ENCODE peak calls at places on chromosomes 13 and 19, in ten cellular contexts. D is A549, C is stomach, U is HL-60, O is IMR-90, A is breast epithelium, N is AG10803, G is fibroblast of mammary gland, K is GM12864, I is dorsolateral prefrontal cortex. T is an unnamed sample.
A peak's percentile ranks its signal among the peaks of the same experiment; 100 is the strongest.

GRCh38 chr13:40762849-40763248 is 8.1 kb downstream of the MRPS31 start:
- DNase-seq in D (no peak), C (no peak), U (no peak), O (peak; percentile 65), A (no peak), N (peak; percentile 66), G (peak; percentile 77), K (no peak), I (no peak), T (no peak)

GRCh38 chr13:104592127-104592526 is 1525.9 kb upstream of the SLC10A2 start:
- DNase-seq in D (no peak), C (no peak), U (no peak), O (peak; percentile 76), A (no peak), N (no peak), G (peak; percentile 22), K (no peak), I (no peak), T (no peak)

GRCh38 chr13:53064721-53065120 is 36.1 kb downstream of the OLFM4 start:
- DNase-seq in D (no peak), C (no peak), U (no peak), O (no peak), A (no peak), N (no peak), G (peak; percentile 8), K (no peak), I (no peak), T (no peak)

GRCh38 chr13:113930711-113931637 is 42.9 kb downstream of the C13orf46 start:
- DNase-seq in D (no peak), C (peak; percentile 24), U (peak; percentile 29), O (no peak), A (peak; percentile 30), N (no peak), G (no peak), K (peak; percentile 27), I (peak; percentile 34), T (peak; percentile 64)

GRCh38 chr19:310141-310651 is 19.0 kb upstream of the PLPP2 start:
- DNase-seq in D (no peak), C (peak; percentile 21), U (no peak), O (no peak), A (no peak), N (no peak), G (peak; percentile 35), K (no peak), I (peak; percentile 40), T (peak; percentile 57)

GRCh38 chr13:44219808-44220544 is 153.6 kb upstream of the SERP2 start:
- DNase-seq in D (peak; percentile 58), C (no peak), U (no peak), O (peak; percentile 93), A (no peak), N (no peak), G (peak; percentile 63), K (no peak), I (no peak), T (no peak)

GRCh38 chr19:32570081-32570785 is 10.8 kb upstream of the PDCD5 start:
- DNase-seq in D (peak; percentile 85), C (peak; percentile 48), U (no peak), O (peak; percentile 57), A (peak; percentile 61), N (peak; percentile 63), G (peak; percentile 66), K (no peak), I (peak; percentile 53), T (no peak)

GRCh38 chr19:43913383-43913782 is 21.7 kb downstream of the ZNF45 start:
- DNase-seq in D (peak; percentile 27), C (no peak), U (no peak), O (no peak), A (no peak), N (no peak), G (peak; percentile 15), K (no peak), I (no peak), T (no peak)

GRCh38 chr19:44845286-44845611 is 848 bp upstream of the NECTIN2 start:
- DNase-seq in D (no peak), C (no peak), U (no peak), O (no peak), A (no peak), N (no peak), G (no peak), K (no peak), I (no peak), T (peak; percentile 78)

GRCh38 chr13:58620171-58620570 is 988.6 kb downstream of the PCDH17 start:
- DNase-seq in D (no peak), C (no peak), U (no peak), O (no peak), A (no peak), N (no peak), G (no peak), K (no peak), I (no peak), T (no peak)

GRCh38 chr13:66665991-66666390 is 564.1 kb downstream of the PCDH9 start:
- DNase-seq in D (peak; percentile 61), C (no peak), U (no peak), O (peak; percentile 88), A (no peak), N (peak; percentile 81), G (peak; percentile 77), K (no peak), I (peak; percentile 53), T (no peak)

GRCh38 chr13:107413005-107413404 is 802.3 kb downstream of the LIG4 start:
- DNase-seq in D (no peak), C (no peak), U (no peak), O (no peak), A (no peak), N (no peak), G (no peak), K (no peak), I (no peak), T (no peak)

GRCh38 chr13:80630685-80631121 is 289.8 kb upstream of the SPRY2 start:
- DNase-seq in D (no peak), C (no peak), U (no peak), O (no peak), A (no peak), N (no peak), G (peak; percentile 78), K (no peak), I (no peak), T (no peak)

GRCh38 chr19:15265849-15266248 is 33.6 kb upstream of the EPHX3 start:
- DNase-seq in D (no peak), C (peak; percentile 93), U (no peak), O (peak; percentile 98), A (peak; percentile 81), N (peak; percentile 95), G (peak; percentile 98), K (no peak), I (peak; percentile 93), T (peak; percentile 83)

GRCh38 chr19:39310558-39311311 is 9.9 kb downstream of the LRFN1 start:
- DNase-seq in D (peak; percentile 55), C (no peak), U (no peak), O (no peak), A (no peak), N (no peak), G (no peak), K (no peak), I (no peak), T (peak; percentile 32)
- H3K4me3 ChIP-seq in D (no peak overlapping the region), C (no peak overlapping the region), U (no peak overlapping the region), O (no peak overlapping the region), A (no peak overlapping the region), N (no peak overlapping the region), G (no peak overlapping the region), K (no peak overlapping the region), I (peak overlapping the region; percentile 60), T (no peak overlapping the region)

GRCh38 chr13:111286162-111286561 is 34.3 kb upstream of the TEX29 start:
- DNase-seq in D (peak; percentile 3), C (no peak), U (no peak), O (no peak), A (no peak), N (no peak), G (no peak), K (no peak), I (no peak), T (no peak)
- TF ChIP-seq CTCF in D (no peak), C (no peak), U (no peak), O (no peak), A (no peak), N (no peak), G (no peak), K (peak; percentile 13), I (no peak), T (no peak)

GRCh38 chr19:50203281-50204080 is at the start of gene MYH14:
- DNase-seq in D (peak; percentile 95), C (peak; percentile 96), U (no peak), O (no peak), A (peak; percentile 92), N (peak; percentile 5), G (peak; percentile 34), K (no peak), I (peak; percentile 96), T (peak; percentile 47)

GRCh38 chr19:50204081-50204428 is 633 bp downstream of the MYH14 start:
- DNase-seq in D (no peak), C (no peak), U (no peak), O (no peak), A (no peak), N (no peak), G (no peak), K (no peak), I (no peak), T (no peak)

GRCh38 chr19:50206191-50206590 is 2.8 kb downstream of the MYH14 start:
- DNase-seq in D (no peak), C (no peak), U (no peak), O (no peak), A (no peak), N (no peak), G (no peak), K (no peak), I (no peak), T (no peak)

GRCh38 chr19:50205681-50206138 is 2.3 kb downstream of the MYH14 start:
- DNase-seq in D (no peak), C (peak; percentile 85), U (no peak), O (no peak), A (peak; percentile 57), N (no peak), G (no peak), K (no peak), I (no peak), T (no peak)

GRCh38 chr19:50204811-50205675 is 1.6 kb downstream of the MYH14 start:
- DNase-seq in D (no peak), C (peak; percentile 94), U (no peak), O (no peak), A (peak; percentile 84), N (no peak), G (no peak), K (no peak), I (no peak), T (no peak)
- H3K4me3 ChIP-seq in D (no peak overlapping the region), C (peak overlapping the region; percentile 35), U (no peak overlapping the region), O (no peak overlapping the region), A (no peak overlapping the region), N (no peak overlapping the region), G (no peak overlapping the region), K (no peak overlapping the region), I (peak overlapping the region; percentile 75), T (no peak overlapping the region)

DNA sequence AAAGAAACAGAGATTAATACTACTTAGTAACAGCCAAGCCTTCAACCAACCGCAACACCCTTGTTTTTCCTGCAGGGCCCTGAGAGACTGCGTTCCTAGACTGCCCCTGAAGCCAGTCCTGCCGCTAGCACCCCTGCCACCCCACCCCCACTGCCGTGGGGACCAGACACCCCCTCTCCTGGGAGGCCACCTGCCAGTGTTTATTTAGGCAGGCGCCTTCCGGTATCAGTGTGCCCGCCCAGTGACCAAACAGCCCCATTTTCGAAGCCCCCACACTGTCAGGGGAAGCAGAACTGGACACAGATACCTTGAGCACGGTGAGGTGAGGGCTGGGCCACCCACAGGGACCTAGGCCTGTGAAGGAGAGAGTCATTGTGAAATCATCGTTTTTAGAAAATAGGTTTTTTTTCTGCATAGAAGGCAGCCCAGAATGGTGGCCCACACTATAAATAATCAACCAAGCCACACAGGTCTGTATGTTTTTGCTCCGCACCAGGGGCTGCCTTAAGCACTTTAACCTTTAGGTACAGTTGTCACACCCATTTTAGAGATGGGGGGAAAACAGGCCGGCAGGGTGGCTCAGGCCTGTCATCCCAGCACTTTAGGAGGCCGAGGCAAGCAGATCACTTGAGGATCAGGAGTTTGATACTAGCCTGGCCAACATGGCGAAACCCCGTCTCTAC is 3.5 kb upstream of the TLE5 start:
- DNase-seq in D (no peak), C (peak; percentile 57), U (no peak), O (no peak), A (no peak), N (no peak), G (no peak), K (peak; percentile 83), I (no peak), T (peak; percentile 89)
- TF ChIP-seq CTCF in D (no peak), C (no peak), U (no peak), O (no peak), A (no peak), N (no peak), G (no peak), K (no peak), I (no peak), T (no peak)

T was measured in spleen.